ENCODE peak calls at places on chromosomes 11 and 22, in six cellular contexts. O is breast epithelium, R is Peyer's patch, J is uterus, N is body of pancreas, F is ovary. H is an unnamed sample. For H3K36me3, the result is how much of the 10 kb centered on the place peaks cover.

GRCh38 chr22:39135092-39135896 is 17.2 kb downstream of the CBX7 start:
- DNase-seq in O (no peak), R (no peak), N (peak), F (peak), J (no peak), H (no peak)

GRCh38 chr11:15967966-15968365 is 388.4 kb downstream of the SOX6 start:
- DNase-seq in J (no peak), N (no peak), O (no peak), R (no peak), F (no peak), H (no peak)

GRCh38 chr11:64765841-64766682 is 6.3 kb upstream of the PYGM start:
- DNase-seq in N (peak), F (peak), R (no peak), O (no peak), J (no peak), H (no peak)

GRCh38 chr11:10476342-10476741 is 21.3 kb downstream of the AMPD3 start:
- DNase-seq in R (no peak), O (no peak), J (no peak), N (no peak), F (no peak), H (no peak)

GRCh38 chr11:662689-663274 is 25.7 kb downstream of the DRD4 start:
- DNase-seq in J (peak), R (peak), O (no peak), F (peak), N (peak), H (peak)

GRCh38 chr22:31618057-31618456 is 44.0 kb downstream of the PISD start:
- DNase-seq in J (no peak), F (peak), N (no peak), O (no peak), R (peak), H (no peak)

GRCh38 chr11:76233936-76234703 is 27.8 kb upstream of the WNT11 start:
- DNase-seq in O (peak), R (peak), J (peak), F (peak), N (peak), H (peak)

GRCh38 chr11:134069426-134069921 is 602 bp downstream of the JAM3 start:
- DNase-seq in N (no peak), O (no peak), R (no peak), J (peak), F (peak), H (peak)

DNA sequence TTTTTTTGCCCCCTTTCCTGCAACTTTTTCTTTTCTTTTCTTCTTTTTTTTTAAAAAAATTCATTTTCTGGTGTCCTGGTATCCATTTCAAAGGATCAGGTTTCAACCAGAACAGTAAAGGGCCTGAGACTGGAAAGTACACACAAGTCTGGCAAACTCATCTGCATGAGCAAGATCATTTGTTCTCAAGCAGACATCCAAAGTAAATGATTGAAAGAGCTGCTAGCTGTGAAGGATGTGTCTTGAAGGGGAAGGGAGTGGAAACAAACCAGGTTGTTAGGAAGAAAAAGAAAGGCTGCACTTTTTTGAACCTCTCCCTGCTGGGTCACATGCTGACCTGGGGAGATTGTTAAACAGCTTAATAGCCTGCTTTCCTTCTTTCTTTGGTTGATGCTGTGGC is 5.3 kb downstream of the YAP1 start:
- DNase-seq in R (no peak), N (peak), J (no peak), O (no peak), F (no peak), H (no peak)
- H3K27ac ChIP-seq in R (peak), N (peak), J (peak), O (no peak), F (no peak), H (peak)

DNA sequence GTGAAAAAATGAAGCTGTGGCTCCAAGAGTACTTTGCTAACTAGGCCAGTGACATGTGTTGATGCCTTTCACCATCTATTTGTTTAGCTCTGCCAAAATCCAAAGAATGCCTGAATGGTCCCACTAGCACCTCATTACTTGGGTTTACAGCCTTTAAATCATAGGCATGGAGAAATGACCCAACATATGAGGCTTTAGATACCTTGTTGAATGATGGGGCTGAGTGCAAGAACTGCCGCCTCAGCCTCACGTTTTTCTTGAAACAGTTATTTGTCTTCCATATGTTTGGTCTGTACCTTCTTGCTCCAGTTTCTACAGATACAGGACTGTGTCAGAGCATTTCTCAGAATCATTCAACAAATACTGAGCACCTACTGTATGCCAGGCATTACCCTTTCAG is 8.4 kb downstream of the RBM4 start:
- DNase-seq in F (no peak), J (no peak), N (no peak), R (no peak), O (no peak), H (no peak)
- H3K36me3 ChIP-seq in F (under half), J (under half), N (under half), R (half or more), O (under half), H (under half)

DNA sequence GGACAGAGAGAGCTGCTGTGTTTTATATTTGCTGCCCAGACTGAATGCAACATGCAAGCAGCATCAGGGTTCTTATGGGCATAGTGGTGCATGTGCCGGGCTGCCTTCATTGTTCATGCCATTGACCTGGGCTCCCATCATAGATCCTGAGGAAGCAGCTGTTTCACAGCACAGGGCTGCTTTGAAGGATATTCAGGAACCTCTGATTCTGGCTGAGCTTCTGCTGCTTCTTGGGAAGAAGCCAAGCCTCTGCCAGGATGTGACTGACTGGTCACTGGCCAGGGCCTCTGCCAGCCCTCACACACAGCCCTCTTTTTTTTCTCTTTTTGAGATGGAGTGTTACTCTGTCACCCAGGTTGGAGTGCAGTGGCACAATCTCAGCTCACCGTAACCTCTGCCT is 43.3 kb downstream of the CYB5R2 start:
- DNase-seq in O (no peak), J (no peak), F (no peak), N (peak), R (no peak), H (peak)
- TF ChIP-seq POLR2A in O (no peak), J (no peak), F (no peak), N (no peak), R (no peak), H (no peak)

GRCh38 chr11:68940651-68941323 is 37.1 kb downstream of the IGHMBP2 start:
- DNase-seq in F (no peak), O (no peak), J (no peak), R (no peak), N (no peak), H (no peak)
- H3K27ac ChIP-seq in F (no peak), O (peak), J (peak), R (peak), N (no peak), H (no peak)

DNA sequence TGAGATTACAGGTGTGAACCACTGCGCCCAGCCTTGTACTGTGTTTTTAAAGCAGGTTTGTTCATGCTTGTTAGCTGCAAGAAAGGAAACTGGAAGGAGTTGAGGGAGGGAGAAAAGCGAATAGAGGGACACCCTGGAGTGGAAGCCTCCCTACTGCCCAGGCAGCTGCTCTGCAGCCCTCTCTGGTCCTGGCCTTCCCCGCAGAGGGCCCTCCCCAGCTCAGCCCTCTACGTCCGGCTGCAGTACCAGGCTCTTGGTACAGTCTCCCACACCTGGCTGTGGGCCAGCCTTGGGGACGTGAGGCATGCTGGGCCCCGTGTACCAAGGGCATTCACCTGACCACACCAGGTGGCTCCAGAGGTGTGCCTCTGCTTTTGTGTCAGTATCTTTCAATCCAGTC is 70.8 kb downstream of the MED15 start:
- DNase-seq in J (no peak), O (no peak), N (peak), F (no peak), R (no peak), H (no peak)
- H3K36me3 ChIP-seq in J (under half), O (under half), N (under half), F (under half), R (half or more), H (under half)

DNA sequence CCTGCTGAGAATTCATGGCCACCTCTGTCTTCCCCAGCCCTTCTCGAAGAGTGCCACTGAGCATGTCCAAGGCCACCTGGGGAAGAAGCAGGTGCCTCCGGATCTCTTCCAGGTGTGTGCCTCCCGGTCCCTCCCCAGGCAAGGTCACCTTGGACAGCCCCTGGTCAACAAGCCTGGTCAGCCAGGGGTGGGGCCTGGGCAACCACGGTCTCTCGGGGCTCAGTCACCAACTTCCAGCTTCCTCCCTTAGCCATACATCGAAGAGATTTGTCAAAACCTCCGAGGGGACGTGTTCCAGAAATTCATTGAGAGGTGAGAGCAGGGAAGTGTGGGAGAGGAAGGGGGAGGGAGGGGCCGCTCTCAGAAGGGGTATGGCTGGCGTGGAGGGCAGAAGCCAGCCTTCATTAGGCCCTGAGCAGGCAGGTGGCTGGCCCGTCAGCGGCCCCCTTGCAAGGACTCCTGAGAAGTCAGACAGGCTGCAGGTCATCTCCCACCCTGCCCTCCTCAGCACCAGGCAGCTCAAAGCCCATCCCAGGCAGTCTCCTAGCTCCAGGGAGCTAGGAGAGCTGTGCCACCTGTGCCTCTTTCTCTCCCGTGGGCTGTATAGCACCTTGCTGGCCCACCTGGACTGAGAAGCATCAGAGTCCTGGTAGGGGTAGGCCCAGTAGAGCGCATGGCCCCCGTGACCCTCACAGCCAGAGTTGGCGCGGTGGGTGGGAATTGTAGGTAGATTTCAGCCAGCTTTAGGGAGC is 9.3 kb upstream of the ANKRD13D start:
- DNase-seq in R (peak), O (no peak), N (peak), F (no peak), J (no peak), H (no peak)
- TF ChIP-seq POLR2A in R (no peak), O (no peak), N (no peak), F (no peak), J (no peak), H (no peak)

GRCh38 chr11:21640491-21640890 is 552.4 kb upstream of the ANO5 start:
- DNase-seq in O (no peak), N (no peak), R (no peak), F (no peak), J (no peak), H (no peak)
- H3K27ac ChIP-seq in O (no peak), N (no peak), R (no peak), F (no peak), J (no peak), H (no peak)

GRCh38 chr22:25452116-25452700 is 112.3 kb upstream of the GRK3 start:
- DNase-seq in O (no peak), R (no peak), N (no peak), J (no peak), F (no peak), H (no peak)
- H3K36me3 ChIP-seq in O (under half), R (under half), N (under half), J (under half), F (under half), H (under half)

DNA sequence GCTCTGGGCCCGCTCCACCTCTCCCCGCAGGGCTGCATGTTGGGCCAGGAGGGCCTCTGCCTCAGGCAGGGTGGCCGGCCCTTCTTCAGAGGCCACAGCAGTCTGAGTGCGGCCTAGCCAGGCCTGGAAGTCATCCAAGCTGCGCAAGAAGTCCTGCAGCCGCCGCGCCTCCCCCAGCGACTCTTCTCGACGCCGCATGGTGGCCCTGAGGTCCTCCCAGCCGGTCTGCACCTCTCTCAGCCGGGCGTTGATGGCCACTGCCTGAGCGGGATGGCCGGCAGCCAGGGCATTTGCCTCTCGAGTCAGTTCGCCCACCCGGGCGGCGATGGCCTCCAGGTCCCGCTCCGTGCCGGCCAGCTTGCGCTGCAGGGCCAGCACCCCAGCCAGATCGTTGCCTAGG is 23.1 kb upstream of the RBM4B start:
- DNase-seq in N (no peak), R (no peak), F (no peak), J (no peak), O (no peak), H (no peak)
- TF ChIP-seq POLR2A in N (no peak), R (no peak), F (no peak), J (no peak), O (no peak), H (no peak)